ENCODE peak calls at places on chromosomes 11 and 22, in nine cellular contexts. One of them, this sample, is unnamed.

GRCh38 chr11:68127791-68128681 is 6.8 kb upstream of the CHKA start:
- DNase-seq in AG20443: peak
- DNase-seq in stimulated activated CD4-positive, alpha-beta T cell treated with anti-CD3 and anti-CD28 coated beads, Interleukin-12 subunit alpha, Interleukin-12 subunit beta, amount 100 ng/mL, for 4 hours: no peak
- DNase-seq in stimulated activated CD8-positive, alpha-beta memory T cell treated with anti-CD3 and anti-CD28 coated beads, Interleukin-4, amount 100 ng/mL, for 1 hour: no peak
- DNase-seq in GM19239: no peak
- DNase-seq in head of caudate nucleus: peak
- DNase-seq in uterus: peak
- DNase-seq in SW 1271: no peak
- DNase-seq in kidney tubule cell: peak
- DNase-seq in this sample: no peak

GRCh38 chr11:113016905-113017304 is 55.7 kb downstream of the NCAM1 start:
- DNase-seq in stimulated activated CD4-positive, alpha-beta T cell treated with anti-CD3 and anti-CD28 coated beads, Interleukin-12 subunit alpha, Interleukin-12 subunit beta, amount 100 ng/mL, for 4 hours: no peak
- DNase-seq in head of caudate nucleus: no peak
- DNase-seq in uterus: no peak
- DNase-seq in kidney tubule cell: no peak
- DNase-seq in SW 1271: no peak
- DNase-seq in GM19239: no peak
- DNase-seq in AG20443: no peak
- DNase-seq in stimulated activated CD8-positive, alpha-beta memory T cell treated with anti-CD3 and anti-CD28 coated beads, Interleukin-4, amount 100 ng/mL, for 1 hour: no peak
- DNase-seq in this sample: no peak

GRCh38 chr22:46293591-46294260 is 2.9 kb upstream of the GTSE1 start:
- DNase-seq in AG20443: peak
- DNase-seq in GM19239: no peak
- DNase-seq in uterus: no peak
- DNase-seq in SW 1271: no peak
- DNase-seq in kidney tubule cell: peak
- DNase-seq in stimulated activated CD8-positive, alpha-beta memory T cell treated with anti-CD3 and anti-CD28 coated beads, Interleukin-4, amount 100 ng/mL, for 1 hour: no peak
- DNase-seq in stimulated activated CD4-positive, alpha-beta T cell treated with anti-CD3 and anti-CD28 coated beads, Interleukin-12 subunit alpha, Interleukin-12 subunit beta, amount 100 ng/mL, for 4 hours: no peak
- DNase-seq in head of caudate nucleus: peak
- DNase-seq in this sample: no peak

GRCh38 chr22:29454186-29454745 is 15.9 kb downstream of the RFPL1 start:
- DNase-seq in GM19239: no peak
- DNase-seq in SW 1271: no peak
- DNase-seq in AG20443: peak
- DNase-seq in head of caudate nucleus: peak
- DNase-seq in stimulated activated CD8-positive, alpha-beta memory T cell treated with anti-CD3 and anti-CD28 coated beads, Interleukin-4, amount 100 ng/mL, for 1 hour: no peak
- DNase-seq in stimulated activated CD4-positive, alpha-beta T cell treated with anti-CD3 and anti-CD28 coated beads, Interleukin-12 subunit alpha, Interleukin-12 subunit beta, amount 100 ng/mL, for 4 hours: no peak
- DNase-seq in kidney tubule cell: no peak
- DNase-seq in uterus: no peak
- DNase-seq in this sample: no peak

GRCh38 chr11:64885367-64886286 is 7.2 kb upstream of the EHD1 start:
- DNase-seq in SW 1271: no peak
- DNase-seq in stimulated activated CD4-positive, alpha-beta T cell treated with anti-CD3 and anti-CD28 coated beads, Interleukin-12 subunit alpha, Interleukin-12 subunit beta, amount 100 ng/mL, for 4 hours: no peak
- DNase-seq in uterus: no peak
- DNase-seq in stimulated activated CD8-positive, alpha-beta memory T cell treated with anti-CD3 and anti-CD28 coated beads, Interleukin-4, amount 100 ng/mL, for 1 hour: no peak
- DNase-seq in AG20443: no peak
- DNase-seq in kidney tubule cell: no peak
- DNase-seq in head of caudate nucleus: no peak
- DNase-seq in GM19239: no peak
- DNase-seq in this sample: no peak

GRCh38 chr22:27482414-27482813 is 319.1 kb downstream of the MN1 start:
- DNase-seq in GM19239: no peak
- DNase-seq in head of caudate nucleus: no peak
- DNase-seq in kidney tubule cell: no peak
- DNase-seq in stimulated activated CD8-positive, alpha-beta memory T cell treated with anti-CD3 and anti-CD28 coated beads, Interleukin-4, amount 100 ng/mL, for 1 hour: no peak
- DNase-seq in SW 1271: no peak
- DNase-seq in stimulated activated CD4-positive, alpha-beta T cell treated with anti-CD3 and anti-CD28 coated beads, Interleukin-12 subunit alpha, Interleukin-12 subunit beta, amount 100 ng/mL, for 4 hours: no peak
- DNase-seq in uterus: no peak
- DNase-seq in AG20443: no peak
- DNase-seq in this sample: no peak

GRCh38 chr11:81007046-81007445 is 1566.2 kb upstream of the TENM4 start:
- DNase-seq in kidney tubule cell: peak
- DNase-seq in uterus: no peak
- DNase-seq in AG20443: peak
- DNase-seq in head of caudate nucleus: no peak
- DNase-seq in stimulated activated CD8-positive, alpha-beta memory T cell treated with anti-CD3 and anti-CD28 coated beads, Interleukin-4, amount 100 ng/mL, for 1 hour: no peak
- DNase-seq in SW 1271: no peak
- DNase-seq in GM19239: no peak
- DNase-seq in stimulated activated CD4-positive, alpha-beta T cell treated with anti-CD3 and anti-CD28 coated beads, Interleukin-12 subunit alpha, Interleukin-12 subunit beta, amount 100 ng/mL, for 4 hours: no peak
- DNase-seq in this sample: no peak

GRCh38 chr11:75424396-75424795 is 8.6 kb downstream of the KLHL35 start:
- DNase-seq in uterus: no peak
- DNase-seq in kidney tubule cell: no peak
- DNase-seq in AG20443: no peak
- DNase-seq in head of caudate nucleus: no peak
- DNase-seq in stimulated activated CD4-positive, alpha-beta T cell treated with anti-CD3 and anti-CD28 coated beads, Interleukin-12 subunit alpha, Interleukin-12 subunit beta, amount 100 ng/mL, for 4 hours: no peak
- DNase-seq in GM19239: no peak
- DNase-seq in SW 1271: no peak
- DNase-seq in stimulated activated CD8-positive, alpha-beta memory T cell treated with anti-CD3 and anti-CD28 coated beads, Interleukin-4, amount 100 ng/mL, for 1 hour: no peak
- DNase-seq in this sample: no peak